ENCODE peak calls at places on chromosome 7, in four cellular contexts. One of them, this sample, is unnamed.

GRCh38 chr7:103540986-103541385 is 95.0 kb upstream of the SLC26A5 start:
- DNase-seq in Right ventricle myocardium inferior: peak
- DNase-seq in mucosa of gallbladder: peak
- DNase-seq in Daoy: peak
- DNase-seq in this sample: peak

GRCh38 chr7:145105561-145105960 is 269.7 kb upstream of the TPK1 start:
- DNase-seq in Right ventricle myocardium inferior: no peak
- DNase-seq in mucosa of gallbladder: no peak
- DNase-seq in Daoy: no peak
- DNase-seq in this sample: no peak

GRCh38 chr7:152882576-152883310 is 123.2 kb downstream of the ACTR3B start:
- DNase-seq in Right ventricle myocardium inferior: no peak
- DNase-seq in mucosa of gallbladder: no peak
- DNase-seq in Daoy: no peak
- DNase-seq in this sample: no peak

GRCh38 chr7:34096135-34096775 is 190.9 kb downstream of the BMPER start:
- DNase-seq in Right ventricle myocardium inferior: peak
- DNase-seq in mucosa of gallbladder: peak
- DNase-seq in Daoy: peak
- DNase-seq in this sample: peak

GRCh38 chr7:129923709-129924108 is 29.1 kb downstream of the UBE2H start:
- DNase-seq in Right ventricle myocardium inferior: no peak
- DNase-seq in mucosa of gallbladder: no peak
- DNase-seq in Daoy: peak
- DNase-seq in this sample: no peak

GRCh38 chr7:102833343-102833742 is 79.5 kb upstream of the LRRC17 start:
- DNase-seq in Right ventricle myocardium inferior: no peak
- DNase-seq in mucosa of gallbladder: no peak
- DNase-seq in Daoy: no peak
- DNase-seq in this sample: no peak

GRCh38 chr7:91512958-91513357 is 248.7 kb downstream of the FZD1 start:
- DNase-seq in Right ventricle myocardium inferior: no peak
- DNase-seq in mucosa of gallbladder: no peak
- DNase-seq in Daoy: peak
- DNase-seq in this sample: no peak

GRCh38 chr7:126667742-126668366 is 584.9 kb downstream of the GRM8 start:
- DNase-seq in Right ventricle myocardium inferior: no peak
- DNase-seq in mucosa of gallbladder: no peak
- DNase-seq in Daoy: peak
- DNase-seq in this sample: no peak

GRCh38 chr7:88111136-88111748 is 108.6 kb downstream of the SRI start:
- DNase-seq in Right ventricle myocardium inferior: no peak
- DNase-seq in mucosa of gallbladder: no peak
- DNase-seq in Daoy: peak
- DNase-seq in this sample: no peak

GRCh38 chr7:2417981-2418481 is 14.6 kb downstream of the CHST12 start:
- DNase-seq in Right ventricle myocardium inferior: no peak
- DNase-seq in mucosa of gallbladder: no peak
- DNase-seq in Daoy: no peak
- DNase-seq in this sample: no peak

GRCh38 chr7:54663186-54663585 is 95.8 kb downstream of the SEC61G start:
- DNase-seq in Right ventricle myocardium inferior: no peak
- DNase-seq in mucosa of gallbladder: no peak
- DNase-seq in Daoy: no peak
- DNase-seq in this sample: no peak

GRCh38 chr7:105097619-105098018 is 83.6 kb downstream of the KMT2E start:
- DNase-seq in Right ventricle myocardium inferior: no peak
- DNase-seq in mucosa of gallbladder: no peak
- DNase-seq in Daoy: peak
- DNase-seq in this sample: no peak

GRCh38 chr7:12136545-12136944 is 74.5 kb upstream of the TMEM106B start:
- DNase-seq in Right ventricle myocardium inferior: no peak
- DNase-seq in mucosa of gallbladder: no peak
- DNase-seq in Daoy: no peak
- DNase-seq in this sample: no peak

GRCh38 chr7:157699357-157700013 is 362.7 kb downstream of the DNAJB6 start:
- DNase-seq in Right ventricle myocardium inferior: no peak
- DNase-seq in mucosa of gallbladder: no peak
- DNase-seq in Daoy: peak
- DNase-seq in this sample: no peak

GRCh38 chr7:30348083-30348560 is 63.7 kb downstream of the ZNRF2 start:
- DNase-seq in Right ventricle myocardium inferior: no peak
- DNase-seq in mucosa of gallbladder: peak
- DNase-seq in Daoy: peak
- DNase-seq in this sample: no peak

GRCh38 chr7:124030964-124031363 is 1.9 kb downstream of the TMEM229A start:
- DNase-seq in Right ventricle myocardium inferior: no peak
- DNase-seq in mucosa of gallbladder: no peak
- DNase-seq in Daoy: no peak
- DNase-seq in this sample: no peak

GRCh38 chr7:92588561-92588960 is 1.6 kb downstream of the FAM133B start:
- DNase-seq in Right ventricle myocardium inferior: no peak
- DNase-seq in mucosa of gallbladder: no peak
- DNase-seq in Daoy: no peak
- DNase-seq in this sample: no peak

GRCh38 chr7:80661729-80662128 is 23.3 kb downstream of the CD36 start:
- DNase-seq in Right ventricle myocardium inferior: no peak
- DNase-seq in mucosa of gallbladder: no peak
- DNase-seq in Daoy: peak
- DNase-seq in this sample: no peak

GRCh38 chr7:64098-64521 is 128.3 kb upstream of the FAM20C start:
- DNase-seq in Right ventricle myocardium inferior: no peak
- DNase-seq in mucosa of gallbladder: peak
- DNase-seq in Daoy: peak
- DNase-seq in this sample: peak

This sample was measured in prostate gland.